ENCODE peak calls at places on chromosomes 2 and 18, in four cellular contexts. One of them, this sample, is unnamed.

GRCh38 chr2:12352891-12353290 is 363.8 kb upstream of the TRIB2 start:
- DNase-seq in head of caudate nucleus: no peak
- DNase-seq in upper lobe of right lung: no peak
- DNase-seq in fibroblast of pulmonary artery: no peak
- DNase-seq in this sample: no peak

GRCh38 chr2:236637691-236638569 is 68.3 kb downstream of the ACKR3 start:
- DNase-seq in head of caudate nucleus: no peak
- DNase-seq in upper lobe of right lung: no peak
- DNase-seq in fibroblast of pulmonary artery: no peak
- DNase-seq in this sample: no peak

GRCh38 chr2:239181074-239181581 is 219.7 kb downstream of the HDAC4 start:
- DNase-seq in head of caudate nucleus: no peak
- DNase-seq in upper lobe of right lung: peak
- DNase-seq in fibroblast of pulmonary artery: no peak
- DNase-seq in this sample: no peak

GRCh38 chr18:51361130-51361860 is 163.8 kb upstream of the MEX3C start:
- DNase-seq in head of caudate nucleus: no peak
- DNase-seq in upper lobe of right lung: no peak
- DNase-seq in fibroblast of pulmonary artery: peak
- DNase-seq in this sample: no peak

GRCh38 chr2:147297820-147298219 is 547.0 kb upstream of the ACVR2A start:
- DNase-seq in head of caudate nucleus: no peak
- DNase-seq in upper lobe of right lung: no peak
- DNase-seq in fibroblast of pulmonary artery: no peak
- DNase-seq in this sample: no peak

GRCh38 chr2:27854224-27854623 is 36.0 kb downstream of the RBKS start:
- DNase-seq in head of caudate nucleus: no peak
- DNase-seq in upper lobe of right lung: no peak
- DNase-seq in fibroblast of pulmonary artery: no peak
- DNase-seq in this sample: no peak

GRCh38 chr2:3972377-3972776 is 269.0 kb downstream of the DCDC2C start:
- DNase-seq in head of caudate nucleus: no peak
- DNase-seq in upper lobe of right lung: no peak
- DNase-seq in fibroblast of pulmonary artery: no peak
- DNase-seq in this sample: no peak

GRCh38 chr18:5455644-5456043 is 88.2 kb downstream of the EPB41L3 start:
- DNase-seq in head of caudate nucleus: no peak
- DNase-seq in upper lobe of right lung: no peak
- DNase-seq in fibroblast of pulmonary artery: peak
- DNase-seq in this sample: no peak

GRCh38 chr2:126776255-126776654 is 120.3 kb downstream of the GYPC start:
- DNase-seq in head of caudate nucleus: no peak
- DNase-seq in upper lobe of right lung: no peak
- DNase-seq in fibroblast of pulmonary artery: no peak
- DNase-seq in this sample: no peak

GRCh38 chr18:52903858-52904257 is 563.9 kb downstream of the DCC start:
- DNase-seq in head of caudate nucleus: peak
- DNase-seq in upper lobe of right lung: no peak
- DNase-seq in fibroblast of pulmonary artery: peak
- DNase-seq in this sample: peak

GRCh38 chr18:21146016-21146415 is 34.4 kb upstream of the ROCK1 start:
- DNase-seq in head of caudate nucleus: no peak
- DNase-seq in upper lobe of right lung: no peak
- DNase-seq in fibroblast of pulmonary artery: no peak
- DNase-seq in this sample: no peak

GRCh38 chr18:25737710-25738251 is 352.6 kb downstream of the SS18 start:
- DNase-seq in head of caudate nucleus: no peak
- DNase-seq in upper lobe of right lung: no peak
- DNase-seq in fibroblast of pulmonary artery: peak
- DNase-seq in this sample: peak

GRCh38 chr18:77088977-77089795 is 43.4 kb downstream of the MBP start:
- DNase-seq in head of caudate nucleus: no peak
- DNase-seq in upper lobe of right lung: peak
- DNase-seq in fibroblast of pulmonary artery: no peak
- DNase-seq in this sample: no peak

GRCh38 chr2:235669983-235670962 is 176.4 kb downstream of the AGAP1 start:
- DNase-seq in head of caudate nucleus: peak
- DNase-seq in upper lobe of right lung: peak
- DNase-seq in fibroblast of pulmonary artery: peak
- DNase-seq in this sample: peak

GRCh38 chr2:210502997-210503621 is 26.6 kb upstream of the LANCL1 start:
- DNase-seq in head of caudate nucleus: peak
- DNase-seq in upper lobe of right lung: no peak
- DNase-seq in fibroblast of pulmonary artery: peak
- DNase-seq in this sample: peak

GRCh38 chr18:49247786-49248185 is 212.7 kb downstream of the DYM start:
- DNase-seq in head of caudate nucleus: no peak
- DNase-seq in upper lobe of right lung: no peak
- DNase-seq in fibroblast of pulmonary artery: peak
- DNase-seq in this sample: no peak

GRCh38 chr2:203164311-203164935 is 74.4 kb upstream of the CYP20A1 start:
- DNase-seq in head of caudate nucleus: no peak
- DNase-seq in upper lobe of right lung: no peak
- DNase-seq in fibroblast of pulmonary artery: no peak
- DNase-seq in this sample: no peak

GRCh38 chr2:218400167-218400929 is 680 bp downstream of the CTDSP1 start:
- DNase-seq in head of caudate nucleus: peak
- DNase-seq in upper lobe of right lung: peak
- DNase-seq in fibroblast of pulmonary artery: no peak
- DNase-seq in this sample: no peak

GRCh38 chr2:174635015-174635593 is 37.5 kb upstream of the WIPF1 start:
- DNase-seq in head of caudate nucleus: no peak
- DNase-seq in upper lobe of right lung: no peak
- DNase-seq in fibroblast of pulmonary artery: no peak
- DNase-seq in this sample: peak

GRCh38 chr2:102839668-102840388 is 78.0 kb downstream of the TMEM182 start:
- DNase-seq in head of caudate nucleus: peak
- DNase-seq in upper lobe of right lung: no peak
- DNase-seq in fibroblast of pulmonary artery: peak
- DNase-seq in this sample: peak

GRCh38 chr2:197159681-197160211 is 150.8 kb downstream of the ANKRD44 start:
- DNase-seq in head of caudate nucleus: no peak
- DNase-seq in upper lobe of right lung: no peak
- DNase-seq in fibroblast of pulmonary artery: peak
- DNase-seq in this sample: no peak

GRCh38 chr2:174699993-174700766 is 64.1 kb downstream of the CHRNA1 start:
- DNase-seq in head of caudate nucleus: peak
- DNase-seq in upper lobe of right lung: no peak
- DNase-seq in fibroblast of pulmonary artery: peak
- DNase-seq in this sample: no peak

GRCh38 chr2:14633451-14634211 is 1.1 kb downstream of the LRATD1 start:
- DNase-seq in head of caudate nucleus: peak
- DNase-seq in upper lobe of right lung: peak
- DNase-seq in fibroblast of pulmonary artery: no peak
- DNase-seq in this sample: no peak

GRCh38 chr2:203730866-203731265 is 24.4 kb downstream of the CD28 start:
- DNase-seq in head of caudate nucleus: no peak
- DNase-seq in upper lobe of right lung: no peak
- DNase-seq in fibroblast of pulmonary artery: no peak
- DNase-seq in this sample: no peak

GRCh38 chr2:85537600-85538506 is 1.1 kb upstream of the MAT2A start:
- DNase-seq in head of caudate nucleus: peak
- DNase-seq in upper lobe of right lung: peak
- DNase-seq in fibroblast of pulmonary artery: peak
- DNase-seq in this sample: peak

GRCh38 chr18:63037491-63037890 is 282.1 kb downstream of the BCL2 start:
- DNase-seq in head of caudate nucleus: no peak
- DNase-seq in upper lobe of right lung: no peak
- DNase-seq in fibroblast of pulmonary artery: no peak
- DNase-seq in this sample: no peak